ENCODE peak calls at places on chromosomes 5 and 9, in five cellular contexts. Q is progenitor cell of endocrine pancreas; J is stimulated activated CD4-positive, alpha-beta T cell treated with anti-CD3 and anti-CD28 coated beads, Interleukin-2, amount 100 ng/mL, for 48 hours; I is amygdala; O is astrocyte of the cerebellum. U is an unnamed sample.

GRCh38 chr9:127283917-127284316 is 19.3 kb downstream of the GARNL3 start:
- DNase-seq in O (peak; percentile 11), J (no peak), I (no peak), Q (no peak), U (no peak)

GRCh38 chr9:132943677-132944293 is 631 bp downstream of the TSC1 start:
- DNase-seq in J (no peak), O (no peak), Q (no peak), I (no peak), U (peak; percentile 14)

GRCh38 chr9:126108240-126108639 is 218.4 kb upstream of the MVB12B start:
- DNase-seq in Q (peak; percentile 29), I (no peak), J (no peak), O (no peak), U (no peak)

GRCh38 chr5:148659641-148660345 is 5.5 kb upstream of the HTR4 start:
- DNase-seq in I (no peak), Q (no peak), O (no peak), J (no peak), U (no peak)

GRCh38 chr5:138955672-138956295 is 80.6 kb upstream of the LRRTM2 start:
- DNase-seq in I (no peak), J (no peak), Q (no peak), O (no peak), U (no peak)

GRCh38 chr9:100485196-100485595 is 12.2 kb downstream of the TMEFF1 start:
- DNase-seq in O (no peak), I (no peak), J (no peak), Q (no peak), U (no peak)

GRCh38 chr5:130955041-130955440 is 210.0 kb downstream of the HINT1 start:
- DNase-seq in I (no peak), J (no peak), Q (no peak), O (no peak), U (no peak)

GRCh38 chr5:86862093-86862492 is 244.4 kb downstream of the COX7C start:
- DNase-seq in I (no peak), J (no peak), O (no peak), Q (no peak), U (no peak)

GRCh38 chr5:140342287-140342686 is 4.1 kb downstream of the HBEGF start:
- DNase-seq in I (no peak), O (no peak), Q (no peak), J (peak; percentile 18), U (no peak)

GRCh38 chr5:158276692-158277091 is 417.7 kb upstream of the CLINT1 start:
- DNase-seq in J (no peak), Q (no peak), O (no peak), I (no peak), U (no peak)

GRCh38 chr5:147639303-147639702 is 129.4 kb upstream of the DPYSL3 start:
- DNase-seq in J (no peak), Q (no peak), I (no peak), O (no peak), U (peak; percentile 2)

GRCh38 chr5:57598756-57599155 is 116.1 kb upstream of the ACTBL2 start:
- DNase-seq in I (no peak), Q (no peak), O (peak; percentile 19), J (peak; percentile 6), U (no peak)

GRCh38 chr5:170173227-170173626 is 59.6 kb upstream of the C5orf58 start:
- DNase-seq in J (no peak), Q (no peak), I (no peak), O (no peak), U (no peak)

GRCh38 chr5:142253938-142254895 is 70.6 kb downstream of the SPRY4 start:
- DNase-seq in Q (no peak), I (no peak), O (peak; percentile 16), J (no peak), U (no peak)

GRCh38 chr5:13809921-13810320 is 134.6 kb downstream of the DNAH5 start:
- DNase-seq in I (no peak), O (no peak), J (no peak), Q (no peak), U (no peak)

GRCh38 chr9:12908910-12909309 is 134.1 kb downstream of the LURAP1L start:
- DNase-seq in J (no peak), O (no peak), I (no peak), Q (no peak), U (no peak)

GRCh38 chr5:1488882-1489680 is 34.7 kb downstream of the LPCAT1 start:
- DNase-seq in I (no peak), J (peak; percentile 36), O (peak; percentile 15), Q (no peak), U (no peak)

GRCh38 chr9:16824545-16825041 is 45.9 kb downstream of the BNC2 start:
- DNase-seq in J (no peak), Q (no peak), I (no peak), O (no peak), U (peak; percentile 36)

GRCh38 chr9:74643303-74643933 is 146.3 kb downstream of the RORB start:
- DNase-seq in O (no peak), I (no peak), Q (no peak), J (no peak), U (no peak)

GRCh38 chr5:164051745-164052144 is 546.3 kb downstream of the MAT2B start:
- DNase-seq in J (no peak), O (no peak), Q (no peak), I (no peak), U (no peak)

GRCh38 chr9:92727716-92728700 is 36.6 kb downstream of the BICD2 start:
- DNase-seq in J (no peak), O (no peak), Q (no peak), I (no peak), U (no peak)

GRCh38 chr5:7437836-7438235 is 41.9 kb downstream of the ADCY2 start:
- DNase-seq in J (no peak), I (no peak), O (no peak), Q (no peak), U (no peak)

GRCh38 chr5:123699571-123699970 is 187.6 kb downstream of the CSNK1G3 start:
- DNase-seq in O (no peak), J (no peak), I (no peak), Q (no peak), U (no peak)

GRCh38 chr5:64958757-64959391 is 190.1 kb downstream of the CWC27 start:
- DNase-seq in J (no peak), I (no peak), O (peak; percentile 39), Q (no peak), U (no peak)

GRCh38 chr5:37631939-37632338 is 207.9 kb downstream of the GDNF start:
- DNase-seq in J (no peak), Q (no peak), I (no peak), O (no peak), U (no peak)

GRCh38 chr9:96413312-96414221 is 4.6 kb downstream of the ZNF367 start:
- DNase-seq in J (no peak), O (no peak), I (no peak), Q (no peak), U (peak; percentile 33)

GRCh38 chr5:97839338-97840081 is 656.5 kb upstream of the RIOK2 start:
- DNase-seq in I (no peak), Q (no peak), O (peak; percentile 36), J (no peak), U (no peak)

GRCh38 chr9:95947118-95947517 is 71.6 kb downstream of the ERCC6L2 start:
- DNase-seq in Q (no peak), O (peak; percentile 20), J (no peak), I (no peak), U (no peak)

GRCh38 chr5:15446552-15446951 is 53.4 kb upstream of the FBXL7 start:
- DNase-seq in J (no peak), O (no peak), Q (no peak), I (no peak), U (no peak)

GRCh38 chr9:20408513-20408912 is 213.8 kb downstream of the MLLT3 start:
- DNase-seq in O (no peak), I (no peak), Q (no peak), J (no peak), U (no peak)

GRCh38 chr5:154779105-154779504 is 23.9 kb downstream of the LARP1 start:
- DNase-seq in Q (no peak), O (peak; percentile 49), J (no peak), I (no peak), U (no peak)

GRCh38 chr9:98521141-98521540 is 187.6 kb downstream of the GABBR2 start:
- DNase-seq in O (no peak), J (no peak), Q (no peak), I (no peak), U (no peak)

GRCh38 chr5:173612948-173613347 is 3.5 kb downstream of the BOD1 start:
- DNase-seq in J (no peak), O (no peak), I (no peak), Q (no peak), U (no peak)

GRCh38 chr9:135819905-135820304 is 87.4 kb downstream of the CAMSAP1 start:
- DNase-seq in Q (no peak), O (no peak), I (no peak), J (no peak), U (no peak)

GRCh38 chr5:65811895-65812294 is 89.9 kb downstream of the NLN start:
- DNase-seq in O (no peak), J (no peak), Q (no peak), I (no peak), U (no peak)

GRCh38 chr5:55903121-55903701 is 52.1 kb downstream of the IL31RA start:
- DNase-seq in Q (no peak), I (no peak), J (peak; percentile 54), O (no peak), U (no peak)

GRCh38 chr5:15510816-15511215 is 10.8 kb downstream of the FBXL7 start:
- DNase-seq in J (no peak), I (no peak), O (no peak), Q (no peak), U (no peak)

GRCh38 chr5:33400675-33401074 is 40.1 kb upstream of the TARS1 start:
- DNase-seq in Q (no peak), O (no peak), I (no peak), J (no peak), U (no peak)